ENCODE peak calls at places on chromosomes 13 and 19, in nine cellular contexts. P is retinal pigment epithelial cell, G is AG04449, J is AG04450, R is pancreas, I is BJ, F is HCT116, E is IMR-90, H is tibial artery. B is an unnamed sample.
A peak's percentile ranks its signal among the peaks of the same experiment; 100 is the strongest.

GRCh38 chr19:20471441-20471840 is 94.1 kb downstream of the ZNF737 start:
- DNase-seq in R (no peak), H (no peak), G (no peak), P (no peak), J (no peak), I (no peak), E (no peak), F (no peak), B (no peak)

GRCh38 chr13:69856331-69856730 is 251.3 kb upstream of the ATXN8OS start:
- DNase-seq in P (peak; percentile 62), E (no peak), J (no peak), G (no peak), R (no peak), I (no peak), F (no peak), H (no peak), B (no peak)

GRCh38 chr19:13441810-13442512 is 64.3 kb downstream of the CACNA1A start:
- DNase-seq in J (peak; percentile 11), H (no peak), R (peak; percentile 17), I (no peak), P (no peak), E (peak; percentile 51), G (no peak), F (no peak), B (peak; percentile 59)

GRCh38 chr19:28103916-28104315 is 1109.0 kb downstream of the UQCRFS1 start:
- DNase-seq in P (no peak), R (no peak), J (no peak), E (no peak), H (no peak), I (no peak), G (no peak), F (no peak), B (no peak)

GRCh38 chr19:34999498-35000337 is at the start of gene GRAMD1A:
- DNase-seq in J (peak; percentile 58), P (peak; percentile 84), G (no peak), E (peak; percentile 80), I (peak; percentile 38), F (peak; percentile 49), R (peak; percentile 88), H (peak; percentile 86), B (peak; percentile 92)

GRCh38 chr13:86282450-86282849 is 483.2 kb upstream of the SLITRK6 start:
- DNase-seq in P (peak; percentile 48), E (no peak), J (no peak), I (no peak), R (no peak), G (no peak), F (no peak), H (no peak), B (no peak)

GRCh38 chr13:97274782-97275252 is 52.7 kb downstream of the MBNL2 start:
- DNase-seq in E (peak; percentile 87), F (no peak), H (no peak), P (peak; percentile 65), J (no peak), I (peak; percentile 78), G (no peak), R (no peak), B (peak; percentile 72)

GRCh38 chr19:49613374-49613773 is 22.4 kb downstream of the PRR12 start:
- DNase-seq in G (no peak), J (no peak), P (no peak), H (no peak), F (no peak), R (no peak), I (no peak), E (no peak), B (no peak)

GRCh38 chr13:48892311-48892710 is 83.4 kb upstream of the FNDC3A start:
- DNase-seq in E (peak; percentile 92), J (peak; percentile 29), R (no peak), G (peak; percentile 53), F (peak; percentile 59), P (peak; percentile 66), I (peak; percentile 38), H (no peak), B (peak; percentile 86)

DNA sequence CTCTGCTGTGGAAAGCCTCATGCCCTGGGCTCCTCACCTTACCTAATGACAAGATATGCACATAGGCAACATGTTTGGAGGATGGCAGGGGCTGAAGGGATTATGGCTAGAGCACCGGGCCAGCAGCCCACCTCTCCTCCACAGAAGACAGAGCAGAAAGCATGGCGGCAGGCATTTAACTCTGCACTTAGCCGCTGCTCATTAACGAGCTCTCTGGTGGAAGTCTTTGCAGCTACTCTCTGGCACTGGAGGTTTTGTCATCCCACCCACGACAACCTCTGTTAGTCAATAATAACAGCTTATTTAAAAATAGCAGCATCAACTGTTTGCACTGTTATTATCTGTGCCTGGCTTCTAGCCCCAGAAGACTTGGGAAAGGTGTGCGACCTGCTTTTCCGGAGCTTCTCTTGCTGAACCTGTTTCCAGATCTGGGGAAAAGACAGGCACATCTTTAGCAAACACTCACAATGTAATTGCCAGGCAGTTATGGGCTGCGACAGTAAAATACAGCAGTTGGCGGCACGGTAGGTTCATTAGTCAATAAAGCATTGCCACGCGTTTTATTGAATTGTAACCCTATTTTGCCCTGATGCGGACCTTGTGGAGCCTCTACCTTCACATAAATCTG is 223.5 kb upstream of the TSHZ3 start:
- DNase-seq in E (no peak), P (no peak), J (no peak), F (no peak), G (no peak), H (no peak), I (no peak), R (no peak), B (no peak)
- H3K4me3 ChIP-seq in E (no peak overlapping the region), P (no peak overlapping the region), J (no peak overlapping the region), F (no peak overlapping the region), G (no peak overlapping the region), H (no peak overlapping the region), I (no peak overlapping the region), R (no peak overlapping the region), B (no peak overlapping the region)

GRCh38 chr19:1170938-1171754 is 2.9 kb downstream of the SBNO2 start:
- DNase-seq in H (no peak), E (no peak), F (no peak), R (no peak), I (no peak), G (no peak), P (no peak), J (no peak), B (no peak)

GRCh38 chr19:1169921-1170885 is 3.9 kb downstream of the SBNO2 start:
- DNase-seq in R (no peak), G (no peak), H (no peak), J (peak; percentile 93), E (peak; percentile 83), F (no peak), P (peak; percentile 67), I (no peak), B (peak; percentile 47)

GRCh38 chr19:1167687-1168561 is 6.1 kb downstream of the SBNO2 start:
- DNase-seq in E (no peak), G (no peak), P (no peak), H (no peak), R (no peak), J (no peak), I (no peak), F (no peak), B (no peak)

GRCh38 chr19:1168562-1168873 is 5.5 kb downstream of the SBNO2 start:
- DNase-seq in J (no peak), P (no peak), F (no peak), R (no peak), H (no peak), G (no peak), E (no peak), I (no peak), B (no peak)

DNA sequence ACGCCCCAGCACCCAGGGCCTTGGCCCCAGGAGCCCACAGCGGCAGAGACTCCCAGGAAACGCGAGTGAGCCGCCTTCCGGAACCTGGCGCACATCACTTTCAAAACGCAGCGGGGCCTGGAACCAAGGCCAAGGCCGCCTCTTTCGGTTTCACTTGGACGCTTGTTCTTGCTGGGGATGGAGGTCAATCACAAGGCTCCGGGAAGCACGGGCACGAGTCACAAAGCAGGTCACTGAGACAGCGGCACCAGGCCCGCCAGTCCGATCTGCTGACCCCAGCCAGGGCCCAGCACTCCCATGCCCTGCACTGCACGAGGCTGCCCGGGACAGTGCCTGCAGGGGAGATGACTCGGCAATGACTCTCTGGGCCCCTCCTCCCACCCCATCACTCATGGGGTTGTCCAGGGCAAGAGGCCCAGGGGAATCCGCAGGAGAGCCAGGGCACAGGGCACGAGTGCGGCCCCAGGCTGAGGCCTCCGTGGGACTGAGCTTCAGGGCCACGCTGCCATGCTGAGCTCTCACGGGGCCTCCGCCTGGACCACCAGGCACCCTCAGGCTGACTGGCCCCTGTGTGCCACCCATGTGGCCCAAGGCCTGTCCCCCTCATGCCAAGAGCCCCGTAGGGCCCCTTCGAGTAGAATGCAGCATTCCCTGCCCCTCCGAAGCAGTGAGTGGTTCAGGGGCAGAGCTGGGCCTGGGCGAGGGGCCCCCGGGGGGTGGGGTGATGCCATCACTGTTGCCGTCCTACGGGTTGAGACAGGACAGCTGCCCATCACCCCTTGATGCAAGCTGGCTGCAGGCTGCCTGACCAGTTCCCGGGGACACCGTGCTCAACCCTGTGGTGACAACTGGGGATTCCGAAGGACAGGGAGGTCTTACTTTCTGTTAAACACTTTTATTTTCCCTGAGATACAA is 4.9 kb downstream of the SBNO2 start:
- DNase-seq in J (no peak), F (no peak), R (no peak), H (no peak), E (peak; percentile 85), P (peak; percentile 69), G (no peak), I (no peak), B (peak; percentile 46)
- H3K4me3 ChIP-seq in J (peak overlapping the region; percentile 52), F (no peak overlapping the region), R (no peak overlapping the region), H (no peak overlapping the region), E (peak overlapping the region; percentile 33), P (no peak overlapping the region), G (no peak overlapping the region), I (no peak overlapping the region), B (no peak overlapping the region)

DNA sequence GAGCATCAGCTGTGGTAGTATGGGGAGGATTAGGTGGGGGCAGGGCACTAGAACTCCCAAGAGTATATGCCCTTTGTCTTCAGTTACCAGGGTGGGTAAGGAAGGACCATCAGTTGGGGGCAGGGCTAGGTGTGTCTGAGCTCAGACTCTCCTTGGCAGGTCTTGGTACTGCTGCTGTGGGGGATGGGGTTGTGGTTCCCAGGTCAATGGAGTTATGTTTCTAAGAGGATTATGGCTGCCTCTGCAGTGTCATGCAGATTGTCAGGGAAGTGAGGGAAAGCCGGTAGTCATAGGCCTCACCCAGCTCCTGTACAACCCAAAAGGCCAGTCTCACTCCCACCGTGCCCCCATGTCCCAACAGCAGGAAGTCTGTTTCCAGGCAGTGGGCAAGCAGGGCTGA is 8.8 kb upstream of the ZNF578 start:
- DNase-seq in E (no peak), J (no peak), R (no peak), F (no peak), I (no peak), P (no peak), G (no peak), H (no peak), B (no peak)
- H3K4me3 ChIP-seq in E (no peak overlapping the region), J (no peak overlapping the region), R (no peak overlapping the region), F (no peak overlapping the region), I (no peak overlapping the region), P (no peak overlapping the region), G (no peak overlapping the region), H (no peak overlapping the region), B (no peak overlapping the region)

DNA sequence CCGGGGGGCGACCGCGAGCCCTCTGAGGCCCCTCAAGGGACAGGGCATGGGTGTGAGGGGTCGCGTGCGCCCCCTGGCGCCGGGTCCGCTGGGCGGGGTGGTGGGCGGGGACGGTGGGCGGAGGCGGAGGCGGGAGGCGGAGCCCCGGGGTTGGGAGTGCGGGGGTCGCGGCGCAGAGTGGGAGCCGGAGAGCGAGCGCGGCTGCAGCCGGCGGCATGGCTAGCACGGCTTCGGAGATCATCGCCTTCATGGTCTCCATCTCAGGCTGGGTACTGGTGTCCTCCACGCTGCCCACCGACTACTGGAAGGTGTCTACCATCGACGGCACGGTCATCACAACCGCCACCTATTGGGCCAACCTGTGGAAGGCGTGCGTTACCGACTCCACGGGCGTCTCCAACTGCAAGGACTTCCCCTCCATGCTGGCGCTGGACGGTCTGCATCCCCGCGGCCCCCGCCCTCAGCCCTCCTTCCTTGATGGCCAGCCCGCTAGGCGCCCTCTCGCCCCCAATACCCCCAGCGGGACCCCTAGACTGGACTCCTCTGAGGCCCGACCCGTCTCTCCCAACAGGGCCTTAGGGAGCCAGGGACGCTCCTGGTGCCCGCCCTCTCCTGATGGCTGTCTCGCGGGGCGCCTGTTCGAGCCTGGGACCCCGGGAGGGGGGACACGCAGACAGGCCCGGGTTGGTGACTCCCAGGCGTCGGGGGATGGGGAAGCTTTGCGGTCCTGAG is at the start of gene CLDN10:
- DNase-seq in R (peak; percentile 77), G (no peak), H (no peak), E (no peak), F (no peak), I (no peak), P (no peak), J (no peak), B (no peak)
- H3K4me3 ChIP-seq in R (peak within 1 kb of the TSS; percentile 84), G (no peak within 1 kb of the TSS), H (no peak within 1 kb of the TSS), E (no peak within 1 kb of the TSS), F (no peak within 1 kb of the TSS), I (no peak within 1 kb of the TSS), P (peak within 1 kb of the TSS; percentile 44), J (no peak within 1 kb of the TSS), B (no peak within 1 kb of the TSS)